ENCODE peak calls at places on chromosomes 2 and 18, in ten cellular contexts. One of them, this sample, is unnamed.

GRCh38 chr2:202429164-202429980 is 53.2 kb downstream of the BMPR2 start:
- DNase-seq in trophoblast cell: no peak
- DNase-seq in transverse colon: no peak
- DNase-seq in RWPE2: no peak
- DNase-seq in tibial artery: no peak
- DNase-seq in MM.1S: no peak
- DNase-seq in breast epithelium: no peak
- DNase-seq in heart right ventricle: no peak
- DNase-seq in OCI-LY7: no peak
- DNase-seq in spleen: no peak
- DNase-seq in this sample: peak; percentile 39

GRCh38 chr2:227456772-227457171 is 15.2 kb upstream of the AGFG1 start:
- DNase-seq in heart right ventricle: no peak
- DNase-seq in trophoblast cell: no peak
- DNase-seq in spleen: no peak
- DNase-seq in RWPE2: no peak
- DNase-seq in MM.1S: no peak
- DNase-seq in breast epithelium: no peak
- DNase-seq in OCI-LY7: no peak
- DNase-seq in tibial artery: no peak
- DNase-seq in transverse colon: no peak
- DNase-seq in this sample: no peak

GRCh38 chr2:30565860-30566358 is 118.9 kb downstream of the LCLAT1 start:
- DNase-seq in MM.1S: no peak
- DNase-seq in spleen: no peak
- DNase-seq in RWPE2: no peak
- DNase-seq in tibial artery: peak; percentile 66
- DNase-seq in transverse colon: no peak
- DNase-seq in breast epithelium: no peak
- DNase-seq in trophoblast cell: no peak
- DNase-seq in OCI-LY7: no peak
- DNase-seq in heart right ventricle: no peak
- DNase-seq in this sample: no peak

GRCh38 chr2:204177977-204178522 is 241.5 kb downstream of the ICOS start:
- DNase-seq in transverse colon: peak; percentile 57
- DNase-seq in OCI-LY7: peak; percentile 59
- DNase-seq in trophoblast cell: peak; percentile 55
- DNase-seq in heart right ventricle: peak; percentile 52
- DNase-seq in spleen: peak; percentile 76
- DNase-seq in tibial artery: no peak
- DNase-seq in breast epithelium: no peak
- DNase-seq in MM.1S: peak; percentile 45
- DNase-seq in RWPE2: no peak
- DNase-seq in this sample: peak; percentile 35

GRCh38 chr2:221568299-221568698 is 3.8 kb downstream of the EPHA4 start:
- DNase-seq in transverse colon: no peak
- DNase-seq in breast epithelium: no peak
- DNase-seq in spleen: no peak
- DNase-seq in trophoblast cell: no peak
- DNase-seq in RWPE2: no peak
- DNase-seq in OCI-LY7: no peak
- DNase-seq in MM.1S: no peak
- DNase-seq in tibial artery: no peak
- DNase-seq in heart right ventricle: no peak
- DNase-seq in this sample: no peak

GRCh38 chr18:49020621-49021021 is 69.9 kb upstream of the SMAD7 start:
- DNase-seq in breast epithelium: peak; percentile 49
- DNase-seq in spleen: no peak
- DNase-seq in OCI-LY7: no peak
- DNase-seq in heart right ventricle: no peak
- DNase-seq in trophoblast cell: no peak
- DNase-seq in transverse colon: peak; percentile 7
- DNase-seq in MM.1S: no peak
- DNase-seq in RWPE2: no peak
- DNase-seq in tibial artery: no peak
- DNase-seq in this sample: peak; percentile 5

GRCh38 chr18:3610818-3611217 is 160.8 kb downstream of the TGIF1 start:
- DNase-seq in trophoblast cell: no peak
- DNase-seq in heart right ventricle: no peak
- DNase-seq in spleen: peak; percentile 20
- DNase-seq in breast epithelium: no peak
- DNase-seq in OCI-LY7: no peak
- DNase-seq in MM.1S: no peak
- DNase-seq in transverse colon: no peak
- DNase-seq in tibial artery: no peak
- DNase-seq in RWPE2: no peak
- DNase-seq in this sample: no peak

GRCh38 chr2:15126373-15126772 is 434.8 kb downstream of the NBAS start:
- DNase-seq in breast epithelium: no peak
- DNase-seq in RWPE2: no peak
- DNase-seq in spleen: no peak
- DNase-seq in transverse colon: no peak
- DNase-seq in trophoblast cell: no peak
- DNase-seq in heart right ventricle: no peak
- DNase-seq in tibial artery: no peak
- DNase-seq in MM.1S: no peak
- DNase-seq in OCI-LY7: no peak
- DNase-seq in this sample: no peak

DNA sequence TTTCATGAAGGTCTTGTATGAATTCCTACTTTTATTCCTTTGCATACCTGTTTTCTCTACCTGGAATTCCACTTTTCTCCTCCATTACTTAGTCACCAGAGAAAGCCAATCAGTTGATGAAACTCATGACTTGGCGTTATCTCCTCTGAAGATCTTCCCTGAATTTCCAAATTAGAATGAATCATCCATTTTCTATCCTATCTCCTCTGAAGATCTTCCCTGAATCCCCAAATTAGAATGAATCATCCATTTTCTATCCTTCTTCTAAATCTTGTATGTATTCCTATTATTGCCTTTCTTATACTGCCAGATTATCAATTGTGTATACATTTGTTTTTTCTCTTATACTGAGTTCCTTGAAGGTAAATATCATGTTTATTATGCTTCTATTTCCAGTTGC is 440.4 kb downstream of the CCDC85A start:
- DNase-seq in transverse colon: no peak
- DNase-seq in RWPE2: no peak
- DNase-seq in breast epithelium: no peak
- DNase-seq in spleen: no peak
- DNase-seq in trophoblast cell: peak; percentile 7
- DNase-seq in heart right ventricle: no peak
- DNase-seq in MM.1S: no peak
- DNase-seq in OCI-LY7: no peak
- DNase-seq in tibial artery: no peak
- DNase-seq in this sample: no peak
- H3K9me3 ChIP-seq in transverse colon: no peaks in the 10 kb centered on the region
- H3K9me3 ChIP-seq in RWPE2: no peaks in the 10 kb centered on the region
- H3K9me3 ChIP-seq in breast epithelium: no peaks in the 10 kb centered on the region
- H3K9me3 ChIP-seq in spleen: peaks cover 7% of the 10 kb centered on the region
- H3K9me3 ChIP-seq in trophoblast cell: peaks cover 3% of the 10 kb centered on the region
- H3K9me3 ChIP-seq in heart right ventricle: no peaks in the 10 kb centered on the region
- H3K9me3 ChIP-seq in MM.1S: no peaks in the 10 kb centered on the region
- H3K9me3 ChIP-seq in OCI-LY7: no peaks in the 10 kb centered on the region
- H3K9me3 ChIP-seq in tibial artery: no peaks in the 10 kb centered on the region
- H3K9me3 ChIP-seq in this sample: no peaks in the 10 kb centered on the region

DNA sequence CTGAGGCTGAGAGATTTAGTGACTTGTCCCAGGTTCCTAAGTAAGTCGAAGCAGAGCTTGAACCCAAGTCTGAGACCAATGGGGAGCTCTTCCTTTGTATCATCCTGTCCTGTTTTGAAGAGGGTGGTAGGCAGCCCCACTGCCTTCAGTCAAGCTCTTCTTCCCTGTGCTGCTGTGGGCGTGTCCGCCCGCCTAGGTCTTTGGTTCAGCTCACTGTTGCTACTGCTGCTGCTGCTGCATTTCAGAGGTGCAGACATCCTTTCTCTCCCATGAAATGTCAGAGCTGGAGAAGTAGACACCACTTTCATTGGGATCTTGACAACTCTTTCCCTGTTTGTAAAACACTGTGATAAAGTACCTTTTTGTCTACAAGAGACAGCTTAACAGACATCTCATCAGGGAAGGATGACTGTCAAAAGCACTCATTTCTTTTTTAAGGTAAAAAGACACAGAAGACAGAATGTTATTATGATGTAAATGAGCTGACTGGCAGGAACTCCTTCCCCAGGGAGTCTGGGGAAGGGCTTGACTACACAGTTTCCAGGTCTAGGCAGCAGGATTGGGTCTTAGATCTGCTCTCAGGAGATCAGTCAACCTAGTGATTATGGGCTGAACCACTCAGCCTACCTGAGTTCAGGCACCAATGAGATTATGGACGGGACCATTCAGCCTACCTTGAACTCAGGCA is 91.7 kb upstream of the TRIB2 start:
- DNase-seq in MM.1S: no peak
- DNase-seq in breast epithelium: no peak
- DNase-seq in transverse colon: no peak
- DNase-seq in spleen: no peak
- DNase-seq in tibial artery: no peak
- DNase-seq in RWPE2: no peak
- DNase-seq in trophoblast cell: no peak
- DNase-seq in OCI-LY7: no peak
- DNase-seq in heart right ventricle: no peak
- DNase-seq in this sample: no peak
- H3K27ac ChIP-seq in MM.1S: no peak overlapping the region
- H3K27ac ChIP-seq in breast epithelium: no peak overlapping the region
- H3K27ac ChIP-seq in transverse colon: no peak overlapping the region
- H3K27ac ChIP-seq in spleen: no peak overlapping the region
- H3K27ac ChIP-seq in tibial artery: no peak overlapping the region
- H3K27ac ChIP-seq in RWPE2: no peak overlapping the region
- H3K27ac ChIP-seq in trophoblast cell: no peak overlapping the region
- H3K27ac ChIP-seq in OCI-LY7: no peak overlapping the region
- H3K27ac ChIP-seq in heart right ventricle: no peak overlapping the region
- H3K27ac ChIP-seq in this sample: no peak overlapping the region

DNA sequence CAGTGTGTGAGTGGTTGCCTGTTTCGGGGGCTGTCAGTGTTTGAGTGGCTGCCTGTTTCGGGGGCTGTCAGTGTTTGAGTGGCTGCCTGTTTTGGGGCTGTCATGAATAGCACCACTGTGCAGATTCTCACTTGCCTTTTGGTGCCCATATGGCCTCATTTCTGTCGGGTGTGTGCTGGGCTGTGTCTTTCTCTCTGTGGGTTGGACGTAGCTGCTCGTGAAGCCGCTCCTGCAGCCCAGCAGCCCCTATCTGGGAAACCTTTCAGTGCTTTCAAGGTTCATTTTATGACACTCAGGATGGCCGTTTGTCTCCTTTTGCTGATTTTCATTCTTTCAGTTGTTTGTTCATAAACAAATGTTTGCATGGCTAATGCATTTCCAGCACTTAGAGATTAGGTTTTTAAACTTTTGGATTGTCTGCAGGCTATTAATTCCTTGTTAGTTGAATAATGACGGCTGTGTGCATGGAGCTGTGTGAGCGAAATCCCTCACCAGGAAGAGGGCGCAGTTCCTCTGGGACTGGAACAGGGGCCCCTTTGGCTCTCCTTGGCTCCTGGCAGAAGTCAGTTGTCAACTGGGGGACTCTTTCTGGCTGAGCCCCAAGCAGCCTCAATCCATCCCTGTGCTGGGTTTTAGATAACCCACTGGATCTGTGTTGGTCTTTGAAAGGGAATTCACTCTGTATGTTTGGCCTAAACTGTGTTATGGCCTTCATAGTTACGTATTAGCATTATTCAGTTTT is 10.8 kb downstream of the AGAP1 start:
- DNase-seq in tibial artery: no peak
- DNase-seq in MM.1S: no peak
- DNase-seq in heart right ventricle: no peak
- DNase-seq in RWPE2: no peak
- DNase-seq in trophoblast cell: no peak
- DNase-seq in breast epithelium: no peak
- DNase-seq in transverse colon: no peak
- DNase-seq in OCI-LY7: no peak
- DNase-seq in spleen: no peak
- DNase-seq in this sample: no peak
- H3K4me3 ChIP-seq in tibial artery: no peak overlapping the region
- H3K4me3 ChIP-seq in MM.1S: no peak overlapping the region
- H3K4me3 ChIP-seq in heart right ventricle: no peak overlapping the region
- H3K4me3 ChIP-seq in RWPE2: no peak overlapping the region
- H3K4me3 ChIP-seq in trophoblast cell: no peak overlapping the region
- H3K4me3 ChIP-seq in breast epithelium: no peak overlapping the region
- H3K4me3 ChIP-seq in transverse colon: no peak overlapping the region
- H3K4me3 ChIP-seq in OCI-LY7: no peak overlapping the region
- H3K4me3 ChIP-seq in spleen: no peak overlapping the region
- H3K4me3 ChIP-seq in this sample: no peak overlapping the region

GRCh38 chr18:79888016-79888415 is 63.4 kb downstream of the SLC66A2 start:
- DNase-seq in breast epithelium: no peak
- DNase-seq in transverse colon: no peak
- DNase-seq in tibial artery: no peak
- DNase-seq in MM.1S: no peak
- DNase-seq in trophoblast cell: no peak
- DNase-seq in OCI-LY7: no peak
- DNase-seq in RWPE2: no peak
- DNase-seq in spleen: peak; percentile 70
- DNase-seq in heart right ventricle: no peak
- DNase-seq in this sample: no peak
- H3K9me3 ChIP-seq in breast epithelium: peaks cover 32% of the 10 kb centered on the region
- H3K9me3 ChIP-seq in transverse colon: peaks cover 39% of the 10 kb centered on the region
- H3K9me3 ChIP-seq in tibial artery: no peaks in the 10 kb centered on the region
- H3K9me3 ChIP-seq in MM.1S: no peaks in the 10 kb centered on the region
- H3K9me3 ChIP-seq in trophoblast cell: peaks cover 37% of the 10 kb centered on the region
- H3K9me3 ChIP-seq in OCI-LY7: no peaks in the 10 kb centered on the region
- H3K9me3 ChIP-seq in RWPE2: peaks cover 2% of the 10 kb centered on the region
- H3K9me3 ChIP-seq in spleen: peaks cover 61% of the 10 kb centered on the region
- H3K9me3 ChIP-seq in heart right ventricle: no peaks in the 10 kb centered on the region
- H3K9me3 ChIP-seq in this sample: peaks cover 49% of the 10 kb centered on the region

DNA sequence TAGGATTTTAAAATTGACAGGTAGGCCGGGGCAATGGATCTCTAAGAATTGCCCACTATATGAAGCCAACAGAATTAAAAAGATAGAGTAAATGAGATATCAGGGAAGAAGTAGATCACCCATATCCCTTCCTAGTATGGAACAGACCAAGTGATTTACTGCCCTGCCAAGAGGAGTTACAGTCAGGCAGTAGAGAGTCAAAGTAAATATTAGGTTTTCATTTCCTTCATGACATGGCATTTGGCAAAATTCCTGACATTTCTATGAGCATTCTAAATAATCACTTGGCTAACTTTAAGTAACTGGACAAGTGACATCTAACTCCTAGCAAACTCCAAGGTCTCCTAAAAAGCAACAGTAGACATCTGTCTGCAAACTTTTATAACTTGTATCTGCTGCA is 33.5 kb downstream of the GALNT5 start:
- DNase-seq in heart right ventricle: no peak
- DNase-seq in spleen: no peak
- DNase-seq in tibial artery: no peak
- DNase-seq in transverse colon: no peak
- DNase-seq in MM.1S: no peak
- DNase-seq in OCI-LY7: no peak
- DNase-seq in trophoblast cell: no peak
- DNase-seq in breast epithelium: no peak
- DNase-seq in RWPE2: no peak
- DNase-seq in this sample: no peak
- H3K27ac ChIP-seq in heart right ventricle: no peak overlapping the region
- H3K27ac ChIP-seq in spleen: no peak overlapping the region
- H3K27ac ChIP-seq in tibial artery: no peak overlapping the region
- H3K27ac ChIP-seq in transverse colon: no peak overlapping the region
- H3K27ac ChIP-seq in MM.1S: no peak overlapping the region
- H3K27ac ChIP-seq in OCI-LY7: no peak overlapping the region
- H3K27ac ChIP-seq in trophoblast cell: no peak overlapping the region
- H3K27ac ChIP-seq in breast epithelium: no peak overlapping the region
- H3K27ac ChIP-seq in RWPE2: no peak overlapping the region
- H3K27ac ChIP-seq in this sample: no peak overlapping the region

GRCh38 chr2:20645301-20645701 is 5.6 kb downstream of the HS1BP3 start:
- DNase-seq in MM.1S: no peak
- DNase-seq in OCI-LY7: no peak
- DNase-seq in heart right ventricle: no peak
- DNase-seq in spleen: peak; percentile 67
- DNase-seq in RWPE2: no peak
- DNase-seq in transverse colon: no peak
- DNase-seq in tibial artery: no peak
- DNase-seq in trophoblast cell: no peak
- DNase-seq in breast epithelium: no peak
- DNase-seq in this sample: no peak
- H3K4me3 ChIP-seq in MM.1S: no peak overlapping the region
- H3K4me3 ChIP-seq in OCI-LY7: no peak overlapping the region
- H3K4me3 ChIP-seq in heart right ventricle: no peak overlapping the region
- H3K4me3 ChIP-seq in spleen: no peak overlapping the region
- H3K4me3 ChIP-seq in RWPE2: no peak overlapping the region
- H3K4me3 ChIP-seq in transverse colon: no peak overlapping the region
- H3K4me3 ChIP-seq in tibial artery: no peak overlapping the region
- H3K4me3 ChIP-seq in trophoblast cell: no peak overlapping the region
- H3K4me3 ChIP-seq in breast epithelium: no peak overlapping the region
- H3K4me3 ChIP-seq in this sample: no peak overlapping the region

This sample was measured in WERI-Rb-1.